ENCODE peak calls at places on chromosomes 5 and 9, in five cellular contexts. C is iPS DF 6.9, X is lower lobe of right lung, V is PC-9, Z is fibroblast of lung. R is an unnamed sample.
A peak's percentile ranks its signal among the peaks of the same experiment; 100 is the strongest.

GRCh38 chr5:179310439-179311090 is 34.7 kb downstream of the ADAMTS2 start:
- DNase-seq in C (no peak), X (no peak), V (no peak), Z (no peak), R (peak; percentile 47)

GRCh38 chr9:37902131-37902530 is 1.8 kb downstream of the SLC25A51 start:
- DNase-seq in C (no peak), X (no peak), V (no peak), Z (no peak), R (no peak)

GRCh38 chr5:68141494-68141893 is 74.1 kb upstream of the PIK3R1 start:
- DNase-seq in C (no peak), X (no peak), V (no peak), Z (peak; percentile 69), R (no peak)

GRCh38 chr9:107299437-107299836 is 16.4 kb downstream of the RAD23B start:
- DNase-seq in C (no peak), X (no peak), V (no peak), Z (no peak), R (no peak)

GRCh38 chr5:82639393-82640144 is 361.4 kb upstream of the RPS23 start:
- DNase-seq in C (no peak), X (no peak), V (no peak), Z (peak; percentile 54), R (no peak)

GRCh38 chr5:36305571-36306326 is 4.0 kb upstream of the RANBP3L start:
- DNase-seq in C (peak; percentile 5), X (peak; percentile 47), V (peak; percentile 48), Z (peak; percentile 40), R (peak; percentile 42)

GRCh38 chr5:68499952-68500351 is 284.4 kb downstream of the PIK3R1 start:
- DNase-seq in C (no peak), X (no peak), V (no peak), Z (peak; percentile 76), R (no peak)

GRCh38 chr5:138454121-138454520 is 11.2 kb upstream of the EGR1 start:
- DNase-seq in C (no peak), X (no peak), V (no peak), Z (no peak), R (no peak)

GRCh38 chr9:33263131-33263935 is 1.2 kb downstream of the BAG1 start:
- DNase-seq in C (no peak), X (no peak), V (no peak), Z (peak; percentile 25), R (peak; percentile 60)

GRCh38 chr9:97980479-97980803 is 2.7 kb upstream of the ANP32B start:
- DNase-seq in C (no peak), X (no peak), V (no peak), Z (no peak), R (no peak)

GRCh38 chr5:127536687-127537086 is 19.2 kb downstream of the PRRC1 start:
- DNase-seq in C (no peak), X (no peak), V (no peak), Z (no peak), R (no peak)

GRCh38 chr9:129777769-129778130 is 24.9 kb upstream of the PTGES start:
- DNase-seq in C (no peak), X (no peak), V (no peak), Z (no peak), R (no peak)

GRCh38 chr5:79173626-79174025 is 62.0 kb downstream of the BHMT start:
- DNase-seq in C (no peak), X (no peak), V (peak; percentile 9), Z (no peak), R (no peak)

GRCh38 chr5:64298586-64298985 is 132.9 kb downstream of the RNF180 start:
- DNase-seq in C (no peak), X (no peak), V (no peak), Z (no peak), R (no peak)

GRCh38 chr5:36756089-36756488 is 120.5 kb upstream of the NIPBL start:
- DNase-seq in C (no peak), X (no peak), V (no peak), Z (no peak), R (no peak)

GRCh38 chr9:79377315-79377855 is 194.4 kb upstream of the TLE4 start:
- DNase-seq in C (no peak), X (no peak), V (no peak), Z (peak; percentile 64), R (no peak)

GRCh38 chr9:91192785-91193657 is 168.7 kb downstream of the AUH start:
- DNase-seq in C (no peak), X (peak; percentile 74), V (peak; percentile 84), Z (peak; percentile 99), R (peak; percentile 88)

GRCh38 chr9:6049798-6050197 is 34.4 kb upstream of the RANBP6 start:
- DNase-seq in C (no peak), X (no peak), V (peak; percentile 2), Z (no peak), R (no peak)

GRCh38 chr9:113985968-113986585 is 92.0 kb downstream of the AMBP start:
- DNase-seq in C (no peak), X (no peak), V (no peak), Z (peak; percentile 80), R (no peak)

GRCh38 chr5:140166911-140167310 is 8.1 kb upstream of the CYSTM1 start:
- DNase-seq in C (no peak), X (no peak), V (no peak), Z (no peak), R (no peak)

GRCh38 chr5:146533260-146533857 is 17.4 kb upstream of the GPR151 start:
- DNase-seq in C (peak; percentile 79), X (peak; percentile 62), V (peak; percentile 65), Z (peak; percentile 54), R (no peak)

GRCh38 chr5:174376726-174377373 is 331.3 kb downstream of the NSG2 start:
- DNase-seq in C (no peak), X (no peak), V (no peak), Z (no peak), R (no peak)

GRCh38 chr5:34501840-34502239 is 154.3 kb upstream of the RAI14 start:
- DNase-seq in C (no peak), X (no peak), V (no peak), Z (no peak), R (no peak)

DNA sequence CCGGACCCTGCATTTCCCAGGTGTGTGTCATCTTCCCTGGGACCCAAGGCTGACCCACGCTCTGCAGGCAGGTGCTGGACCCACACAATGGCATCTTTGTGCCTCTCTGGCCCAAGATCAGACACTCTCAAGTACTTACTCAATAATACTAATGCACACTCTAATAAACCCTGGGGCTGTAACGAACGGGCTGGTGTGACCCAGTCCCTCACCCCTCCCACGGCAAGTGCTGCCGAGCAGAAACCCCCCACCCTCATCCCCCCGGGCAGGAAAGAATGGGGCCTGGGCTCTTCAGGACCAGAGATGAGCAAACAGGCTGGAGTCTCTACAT is 1.1 kb upstream of the OBP2B start:
- DNase-seq in C (no peak), X (no peak), V (no peak), Z (no peak), R (peak; percentile 8)
- H3K4me3 ChIP-seq in C (no peak overlapping the region), X (no peak overlapping the region), V (no peak overlapping the region), Z (no peak overlapping the region), R (no peak overlapping the region)

DNA sequence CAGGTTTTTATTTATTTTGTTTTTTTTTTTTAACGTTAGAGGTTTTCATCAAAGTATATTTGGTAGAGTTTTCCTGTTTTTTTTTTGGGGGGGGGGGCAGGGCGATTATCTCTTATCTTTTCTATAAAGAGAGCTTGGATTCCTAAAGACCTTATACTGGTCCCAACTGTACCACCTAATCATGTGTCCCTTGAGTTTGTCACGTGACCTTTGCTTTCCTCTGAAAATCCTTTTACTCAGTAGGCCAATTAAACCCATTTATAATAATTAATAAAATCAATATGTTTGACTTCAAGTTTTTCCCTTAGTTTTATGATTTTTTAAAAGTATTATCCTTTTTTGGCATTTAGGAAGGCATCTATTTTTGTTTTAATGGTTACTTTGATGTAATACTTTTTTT is 286.4 kb downstream of the AOPEP start:
- DNase-seq in C (no peak), X (no peak), V (no peak), Z (no peak), R (no peak)
- H3K36me3 ChIP-seq in C (no peaks in the 10 kb centered on the region), X (peaks cover 51% of the 10 kb centered on the region), V (peaks cover 80% of the 10 kb centered on the region), Z (peaks cover 2% of the 10 kb centered on the region), R (no peaks in the 10 kb centered on the region)

GRCh38 chr5:56029457-56029856 is 34.7 kb upstream of the IL6ST start:
- DNase-seq in C (no peak), X (no peak), V (no peak), Z (no peak), R (no peak)
- H3K27ac ChIP-seq in C (no peak overlapping the region), X (no peak overlapping the region), V (no peak overlapping the region), Z (no peak overlapping the region), R (peak overlapping the region; percentile 1)

GRCh38 chr5:141961466-141961865 is 3.5 kb upstream of the PCDH12 start:
- DNase-seq in C (no peak), X (no peak), V (no peak), Z (no peak), R (no peak)
- H3K4me3 ChIP-seq in C (no peak overlapping the region), X (no peak overlapping the region), V (no peak overlapping the region), Z (no peak overlapping the region), R (no peak overlapping the region)

DNA sequence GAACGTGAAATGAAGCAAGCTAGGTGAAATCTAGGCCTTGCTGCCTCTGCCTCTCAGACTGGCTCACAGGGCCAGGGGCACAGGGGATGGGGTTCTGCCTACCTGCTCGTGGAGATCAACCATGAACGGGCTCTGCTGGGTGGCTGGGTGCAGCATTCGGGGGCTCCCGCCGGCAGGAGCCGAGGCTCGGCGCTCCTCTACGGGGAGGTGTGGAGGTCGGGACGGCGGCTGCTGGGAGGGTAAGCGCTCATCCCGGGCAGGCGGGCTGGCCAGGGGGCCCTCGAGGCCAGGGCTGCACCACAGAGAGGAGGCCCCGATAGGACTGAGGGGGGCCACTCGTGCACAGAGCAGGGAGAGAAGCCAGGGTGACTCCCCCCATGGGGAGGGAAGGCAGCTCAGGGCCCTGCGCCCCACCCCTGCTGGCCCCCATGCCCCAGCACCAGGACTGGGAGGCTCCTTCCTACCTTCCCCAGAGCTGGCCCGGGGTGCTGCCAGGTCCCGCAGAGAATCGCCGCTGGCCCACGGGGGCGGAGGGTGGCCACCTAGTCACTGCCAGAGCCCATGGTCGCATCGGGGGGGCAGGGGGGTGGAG is 5.2 kb downstream of the RNF44 start:
- DNase-seq in C (no peak), X (peak; percentile 37), V (no peak), Z (no peak), R (peak; percentile 73)
- H3K36me3 ChIP-seq in C (peaks cover 55% of the 10 kb centered on the region), X (peaks cover 46% of the 10 kb centered on the region), V (peaks cover 3% of the 10 kb centered on the region), Z (peaks cover 9% of the 10 kb centered on the region), R (peaks cover 51% of the 10 kb centered on the region)

DNA sequence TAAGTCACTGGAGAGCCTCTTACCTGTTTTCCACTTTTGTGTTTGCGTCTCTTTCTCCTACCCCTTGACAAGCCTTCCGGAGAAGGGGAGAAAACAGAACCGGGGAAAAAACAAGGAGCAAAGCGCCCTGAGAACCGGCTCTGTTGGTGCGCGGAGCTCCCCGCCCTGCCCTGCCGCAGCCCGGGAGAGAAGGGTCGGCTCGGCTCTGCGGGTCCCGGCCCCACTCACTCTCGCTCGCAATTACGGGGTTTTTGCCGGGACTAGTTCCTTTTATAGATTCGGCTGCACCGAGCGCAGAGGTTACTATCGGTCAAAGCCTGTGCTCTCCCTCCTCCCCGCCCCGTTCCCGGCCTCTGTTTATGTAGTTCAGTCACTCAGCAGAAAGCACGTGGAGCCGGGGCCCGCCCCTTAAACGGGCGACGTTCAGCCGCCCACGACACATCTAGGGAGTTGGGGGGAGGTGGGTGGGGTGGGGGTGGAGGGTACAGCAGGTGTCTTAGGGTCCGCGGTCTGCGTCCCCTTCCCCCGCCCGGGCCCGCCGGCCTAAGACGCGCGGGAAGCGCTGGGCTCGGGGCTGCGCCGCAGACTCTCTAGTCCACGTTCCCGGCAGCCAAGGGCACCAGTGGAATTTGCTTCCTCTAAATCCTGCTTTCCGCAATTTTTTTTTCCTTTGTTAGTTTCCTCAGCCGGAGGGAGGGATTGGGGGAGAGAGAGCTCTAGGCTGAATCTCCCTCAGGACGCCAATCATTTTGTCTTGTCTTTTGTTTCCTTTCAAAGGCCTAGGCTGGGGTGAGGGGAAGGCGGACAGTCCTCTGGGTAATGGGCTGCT is at the start of gene ABCA1:
- DNase-seq in C (peak; percentile 54), X (peak; percentile 94), V (peak; percentile 77), Z (peak; percentile 88), R (peak; percentile 95)
- H3K27ac ChIP-seq in C (no peak within 1 kb of the TSS), X (peak within 1 kb of the TSS; percentile 89), V (peak within 1 kb of the TSS; percentile 84), Z (peak within 1 kb of the TSS; percentile 73), R (peak within 1 kb of the TSS; percentile 81)

GRCh38 chr9:127786773-127787123 is 914 bp downstream of the CDK9 start:
- DNase-seq in C (no peak), X (no peak), V (no peak), Z (no peak), R (no peak)
- H3K4me3 ChIP-seq in C (peak overlapping the region; percentile 81), X (peak overlapping the region; percentile 100), V (peak overlapping the region; percentile 99), Z (peak overlapping the region; percentile 86), R (peak overlapping the region; percentile 100)